ENCODE peak calls at places on chromosomes 6 and 20, in five cellular contexts. Y is A549, G is ovary, N is GM12878, O is tibial nerve. K is an unnamed sample.

GRCh38 chr20:59634435-59635005 is 30.2 kb downstream of the PHACTR3 start:
- DNase-seq in Y (no peak), G (no peak), N (no peak), O (no peak), K (no peak)

GRCh38 chr20:32510601-32511357 is 74.4 kb downstream of the NOL4L start:
- DNase-seq in Y (no peak), G (no peak), N (no peak), O (no peak), K (no peak)

GRCh38 chr6:14282326-14282725 is 164.8 kb downstream of the CD83 start:
- DNase-seq in Y (no peak), G (no peak), N (no peak), O (no peak), K (no peak)

GRCh38 chr6:81761197-81761596 is 8.7 kb upstream of the TENT5A start:
- DNase-seq in Y (no peak), G (no peak), N (no peak), O (no peak), K (no peak)

GRCh38 chr6:150641398-150642139 is 41.9 kb downstream of the PLEKHG1 start:
- DNase-seq in Y (no peak), G (no peak), N (no peak), O (no peak), K (peak; percentile 65)

GRCh38 chr6:117706504-117706903 is 31.2 kb downstream of the NUS1 start:
- DNase-seq in Y (no peak), G (no peak), N (no peak), O (no peak), K (no peak)

GRCh38 chr20:7893019-7893730 is 47.1 kb downstream of the HAO1 start:
- DNase-seq in Y (no peak), G (no peak), N (no peak), O (no peak), K (no peak)

GRCh38 chr6:71537717-71538116 is 249.1 kb downstream of the OGFRL1 start:
- DNase-seq in Y (no peak), G (no peak), N (no peak), O (no peak), K (no peak)

DNA sequence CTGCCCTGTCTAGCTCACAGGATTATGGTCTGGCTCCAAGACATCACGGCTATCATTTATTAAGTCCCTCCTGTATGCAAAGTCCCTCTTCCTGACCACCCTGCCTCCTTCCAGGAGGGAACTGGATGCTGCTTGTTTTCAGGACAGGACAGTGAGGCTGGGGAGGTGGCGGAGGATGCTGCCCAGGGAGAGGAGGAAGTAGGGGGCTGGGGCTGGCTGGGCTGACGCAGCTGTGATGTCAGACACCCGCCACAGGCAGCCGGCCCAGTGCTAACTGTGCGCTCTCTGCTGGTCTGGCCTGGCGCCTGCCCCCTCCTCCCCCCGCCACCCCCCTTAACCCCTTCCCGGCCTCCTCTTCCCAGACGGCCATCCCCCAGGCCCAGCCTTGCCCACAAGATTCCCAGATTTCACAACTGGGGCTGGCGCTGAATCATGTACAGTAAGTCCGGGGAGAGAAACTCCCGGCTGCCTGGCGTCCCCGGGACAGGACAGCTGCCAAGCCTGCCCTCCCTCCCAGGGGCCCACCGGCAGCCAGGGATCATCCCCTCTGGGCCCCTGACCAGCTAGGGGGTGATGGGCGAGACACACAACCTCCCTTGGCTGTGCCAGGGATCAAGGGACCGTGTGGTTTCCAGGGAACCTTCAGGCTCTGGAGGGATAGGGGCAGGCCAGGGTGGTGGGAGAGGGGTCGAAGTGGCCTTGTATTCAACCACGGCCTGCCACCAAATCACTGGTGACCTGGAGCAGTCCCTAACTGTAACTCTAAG is 118.1 kb downstream of the CEBPB start:
- DNase-seq in Y (peak; percentile 90), G (peak; percentile 96), N (no peak), O (peak; percentile 92), K (peak; percentile 50)
- TF ChIP-seq CTCF in Y (no peak), G (no peak), N (no peak), O (peak; percentile 9), K (no peak)

GRCh38 chr20:62351469-62352401 is 15.4 kb downstream of the LAMA5 start:
- DNase-seq in Y (no peak), G (peak; percentile 21), N (no peak), O (no peak), K (no peak)

GRCh38 chr20:62349537-62350097 is 17.5 kb downstream of the LAMA5 start:
- DNase-seq in Y (no peak), G (no peak), N (no peak), O (no peak), K (no peak)

GRCh38 chr20:62350098-62350628 is 16.9 kb downstream of the LAMA5 start:
- DNase-seq in Y (peak; percentile 52), G (peak; percentile 19), N (no peak), O (no peak), K (no peak)

GRCh38 chr20:62352402-62353288 is 14.5 kb downstream of the LAMA5 start:
- DNase-seq in Y (peak; percentile 66), G (peak; percentile 38), N (no peak), O (no peak), K (no peak)

GRCh38 chr20:62350629-62351422 is 16.3 kb downstream of the LAMA5 start:
- DNase-seq in Y (no peak), G (no peak), N (no peak), O (no peak), K (no peak)
- H3K4me3 ChIP-seq in Y (peak overlapping the region; percentile 3), G (no peak overlapping the region), N (no peak overlapping the region), O (no peak overlapping the region), K (no peak overlapping the region)

GRCh38 chr6:161376367-161376766 is 102.5 kb upstream of the AGPAT4 start:
- DNase-seq in Y (no peak), G (no peak), N (no peak), O (no peak), K (no peak)

GRCh38 chr6:161377116-161377515 is 103.3 kb upstream of the AGPAT4 start:
- DNase-seq in Y (no peak), G (no peak), N (no peak), O (no peak), K (no peak)

GRCh38 chr6:161373905-161374451 is 100.1 kb upstream of the AGPAT4 start:
- DNase-seq in Y (peak; percentile 58), G (peak; percentile 73), N (no peak), O (peak; percentile 86), K (peak; percentile 54)

GRCh38 chr6:161372422-161372793 is 98.5 kb upstream of the AGPAT4 start:
- DNase-seq in Y (no peak), G (no peak), N (no peak), O (no peak), K (no peak)

GRCh38 chr6:161374971-161375873 is 101.4 kb upstream of the AGPAT4 start:
- DNase-seq in Y (no peak), G (peak; percentile 32), N (no peak), O (peak; percentile 38), K (no peak)
- TF ChIP-seq CTCF in Y (no peak), G (no peak), N (no peak), O (no peak), K (no peak)

GRCh38 chr20:2135018-2135417 is 33.4 kb downstream of the STK35 start:
- DNase-seq in Y (no peak), G (no peak), N (no peak), O (no peak), K (no peak)
- H3K4me3 ChIP-seq in Y (no peak overlapping the region), G (no peak overlapping the region), N (no peak overlapping the region), O (no peak overlapping the region), K (no peak overlapping the region)

GRCh38 chr6:153117986-153118886 is 12.8 kb downstream of the RGS17 start:
- DNase-seq in Y (peak; percentile 48), G (no peak), N (peak; percentile 57), O (no peak), K (no peak)
- TF ChIP-seq CTCF in Y (no peak), G (no peak), N (no peak), O (no peak), K (no peak)

DNA sequence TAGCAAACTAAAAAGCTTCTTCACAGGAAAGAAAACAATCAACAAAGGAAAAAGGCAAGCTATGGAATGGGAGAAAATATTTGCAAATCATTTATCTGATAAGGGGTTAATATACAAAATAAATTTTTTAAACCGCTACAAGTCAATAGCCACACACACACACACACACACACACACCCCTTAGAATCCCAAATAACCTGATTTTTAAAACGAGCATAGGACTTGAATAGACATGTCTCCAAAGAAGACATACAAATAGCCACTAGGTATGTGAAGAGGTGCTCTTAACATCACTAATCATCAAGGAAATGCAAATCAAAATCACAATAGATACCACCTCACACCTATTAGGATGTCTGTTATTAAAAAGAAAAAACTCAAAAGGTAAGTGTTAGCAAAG is 187.7 kb downstream of the TRIM27 start:
- DNase-seq in Y (no peak), G (no peak), N (no peak), O (no peak), K (no peak)
- H3K4me3 ChIP-seq in Y (peak overlapping the region; percentile 49), G (no peak overlapping the region), N (no peak overlapping the region), O (no peak overlapping the region), K (no peak overlapping the region)